ENCODE peak calls at places on chromosomes 13 and 19, in four cellular contexts. One of them, this sample, is unnamed.

GRCh38 chr19:39428309-39429112 is 7.2 kb downstream of the RPS16 start:
- DNase-seq in tibial artery: peak; percentile 81
- DNase-seq in left ventricle myocardium inferior: peak; percentile 74
- DNase-seq in heart right ventricle: peak; percentile 84
- DNase-seq in this sample: no peak

GRCh38 chr19:39156230-39156890 is 30.8 kb downstream of the PAK4 start:
- DNase-seq in heart right ventricle: no peak
- DNase-seq in tibial artery: no peak
- DNase-seq in left ventricle myocardium inferior: no peak
- DNase-seq in this sample: no peak

GRCh38 chr13:39893808-39894207 is 238.3 kb downstream of the COG6 start:
- DNase-seq in heart right ventricle: no peak
- DNase-seq in tibial artery: no peak
- DNase-seq in left ventricle myocardium inferior: no peak
- DNase-seq in this sample: no peak

GRCh38 chr13:46520188-46520587 is 32.8 kb upstream of the LRCH1 start:
- DNase-seq in left ventricle myocardium inferior: no peak
- DNase-seq in heart right ventricle: peak; percentile 20
- DNase-seq in tibial artery: no peak
- DNase-seq in this sample: no peak

GRCh38 chr13:36275190-36276002 is 22.2 kb downstream of the CCDC169 start:
- DNase-seq in left ventricle myocardium inferior: no peak
- DNase-seq in tibial artery: no peak
- DNase-seq in heart right ventricle: peak; percentile 48
- DNase-seq in this sample: no peak

GRCh38 chr13:77048592-77048991 is 21.6 kb upstream of the FBXL3 start:
- DNase-seq in left ventricle myocardium inferior: no peak
- DNase-seq in heart right ventricle: no peak
- DNase-seq in tibial artery: no peak
- DNase-seq in this sample: no peak

GRCh38 chr19:2424686-2425621 is 2.4 kb downstream of the TIMM13 start:
- DNase-seq in tibial artery: no peak
- DNase-seq in heart right ventricle: no peak
- DNase-seq in left ventricle myocardium inferior: peak; percentile 43
- DNase-seq in this sample: no peak

GRCh38 chr13:99677388-99677951 is 176.2 kb downstream of the TM9SF2 start:
- DNase-seq in left ventricle myocardium inferior: no peak
- DNase-seq in heart right ventricle: no peak
- DNase-seq in tibial artery: no peak
- DNase-seq in this sample: no peak

GRCh38 chr13:79485014-79485441 is 4.1 kb downstream of the NDFIP2 start:
- DNase-seq in tibial artery: no peak
- DNase-seq in heart right ventricle: no peak
- DNase-seq in left ventricle myocardium inferior: no peak
- DNase-seq in this sample: no peak

GRCh38 chr19:15187026-15188007 is 13.5 kb downstream of the NOTCH3 start:
- DNase-seq in heart right ventricle: no peak
- DNase-seq in tibial artery: no peak
- DNase-seq in left ventricle myocardium inferior: no peak
- DNase-seq in this sample: no peak

GRCh38 chr19:18112989-18113478 is 15.5 kb downstream of the MAST3 start:
- DNase-seq in heart right ventricle: peak; percentile 83
- DNase-seq in tibial artery: peak; percentile 89
- DNase-seq in left ventricle myocardium inferior: peak; percentile 87
- DNase-seq in this sample: no peak

GRCh38 chr13:109740121-109740520 is 46.3 kb downstream of the IRS2 start:
- DNase-seq in tibial artery: no peak
- DNase-seq in left ventricle myocardium inferior: no peak
- DNase-seq in heart right ventricle: no peak
- DNase-seq in this sample: no peak

GRCh38 chr13:24284876-24285275 is 24.5 kb upstream of the C1QTNF9 start:
- DNase-seq in tibial artery: no peak
- DNase-seq in left ventricle myocardium inferior: no peak
- DNase-seq in heart right ventricle: no peak
- DNase-seq in this sample: no peak

GRCh38 chr13:23754506-23754905 is 134.7 kb downstream of the MIPEP start:
- DNase-seq in heart right ventricle: no peak
- DNase-seq in tibial artery: no peak
- DNase-seq in left ventricle myocardium inferior: no peak
- DNase-seq in this sample: no peak

GRCh38 chr19:32532233-32532632 is 48.8 kb upstream of the PDCD5 start:
- DNase-seq in left ventricle myocardium inferior: no peak
- DNase-seq in heart right ventricle: no peak
- DNase-seq in tibial artery: no peak
- DNase-seq in this sample: no peak

GRCh38 chr13:26656919-26657318 is 99.4 kb downstream of the WASF3 start:
- DNase-seq in heart right ventricle: no peak
- DNase-seq in tibial artery: no peak
- DNase-seq in left ventricle myocardium inferior: no peak
- DNase-seq in this sample: no peak

GRCh38 chr13:58960909-58961308 is 1202.8 kb downstream of the DIAPH3 start:
- DNase-seq in heart right ventricle: no peak
- DNase-seq in tibial artery: no peak
- DNase-seq in left ventricle myocardium inferior: no peak
- DNase-seq in this sample: no peak

GRCh38 chr19:50481351-50482149 is 4.9 kb upstream of the GARIN5A start:
- DNase-seq in heart right ventricle: no peak
- DNase-seq in tibial artery: no peak
- DNase-seq in left ventricle myocardium inferior: no peak
- DNase-seq in this sample: no peak

GRCh38 chr19:35754365-35755139 is 2.3 kb downstream of the HSPB6 start:
- DNase-seq in heart right ventricle: no peak
- DNase-seq in tibial artery: no peak
- DNase-seq in left ventricle myocardium inferior: no peak
- DNase-seq in this sample: no peak

GRCh38 chr13:44710576-44710975 is 134.4 kb upstream of the TSC22D1 start:
- DNase-seq in tibial artery: no peak
- DNase-seq in left ventricle myocardium inferior: no peak
- DNase-seq in heart right ventricle: no peak
- DNase-seq in this sample: no peak

GRCh38 chr13:24119593-24120508 is 40.7 kb upstream of the SPATA13 start:
- DNase-seq in tibial artery: no peak
- DNase-seq in left ventricle myocardium inferior: no peak
- DNase-seq in heart right ventricle: no peak
- DNase-seq in this sample: no peak

GRCh38 chr13:91123456-91124127 is 223.9 kb upstream of the MIR17HG start:
- DNase-seq in tibial artery: no peak
- DNase-seq in left ventricle myocardium inferior: no peak
- DNase-seq in heart right ventricle: no peak
- DNase-seq in this sample: no peak

GRCh38 chr19:15337202-15337601 is 4.9 kb upstream of the BRD4 start:
- DNase-seq in left ventricle myocardium inferior: no peak
- DNase-seq in heart right ventricle: no peak
- DNase-seq in tibial artery: no peak
- DNase-seq in this sample: no peak

GRCh38 chr13:49690990-49691886 is at the start of gene EBPL:
- DNase-seq in left ventricle myocardium inferior: peak; percentile 93
- DNase-seq in heart right ventricle: peak; percentile 93
- DNase-seq in tibial artery: peak; percentile 95
- DNase-seq in this sample: peak; percentile 77

GRCh38 chr19:12801466-12802266 is at the start of the genes PRDX2 and THSD8:
- DNase-seq in heart right ventricle: peak; percentile 76
- DNase-seq in tibial artery: peak; percentile 88
- DNase-seq in left ventricle myocardium inferior: peak; percentile 79
- DNase-seq in this sample: no peak

GRCh38 chr19:16039081-16039480 is 37.2 kb upstream of the TPM4 start:
- DNase-seq in left ventricle myocardium inferior: no peak
- DNase-seq in tibial artery: no peak
- DNase-seq in heart right ventricle: no peak
- DNase-seq in this sample: no peak

GRCh38 chr13:42312817-42313431 is 41.0 kb downstream of the AKAP11 start:
- DNase-seq in heart right ventricle: no peak
- DNase-seq in left ventricle myocardium inferior: no peak
- DNase-seq in tibial artery: no peak
- DNase-seq in this sample: no peak

GRCh38 chr13:38661276-38661675 is 25.6 kb upstream of the FREM2 start:
- DNase-seq in heart right ventricle: no peak
- DNase-seq in left ventricle myocardium inferior: no peak
- DNase-seq in tibial artery: no peak
- DNase-seq in this sample: no peak

GRCh38 chr19:633786-634639 is 676 bp upstream of the POLRMT start:
- DNase-seq in heart right ventricle: no peak
- DNase-seq in left ventricle myocardium inferior: no peak
- DNase-seq in tibial artery: no peak
- DNase-seq in this sample: no peak

GRCh38 chr19:39936020-39936419 is 1.6 kb upstream of the FCGBP start:
- DNase-seq in left ventricle myocardium inferior: no peak
- DNase-seq in tibial artery: no peak
- DNase-seq in heart right ventricle: no peak
- DNase-seq in this sample: no peak

GRCh38 chr19:12649941-12650340 is 16.6 kb downstream of the MAN2B1 start:
- DNase-seq in tibial artery: no peak
- DNase-seq in heart right ventricle: no peak
- DNase-seq in left ventricle myocardium inferior: no peak
- DNase-seq in this sample: no peak

GRCh38 chr19:4108767-4109625 is 14.9 kb downstream of the MAP2K2 start:
- DNase-seq in heart right ventricle: no peak
- DNase-seq in tibial artery: no peak
- DNase-seq in left ventricle myocardium inferior: no peak
- DNase-seq in this sample: no peak

GRCh38 chr19:58346961-58347929 is 6.0 kb downstream of the A1BG start:
- DNase-seq in tibial artery: peak; percentile 79
- DNase-seq in left ventricle myocardium inferior: peak; percentile 60
- DNase-seq in heart right ventricle: peak; percentile 26
- DNase-seq in this sample: no peak

GRCh38 chr19:8302357-8302691 is 5.8 kb downstream of the CD320 start:
- DNase-seq in left ventricle myocardium inferior: peak; percentile 79
- DNase-seq in heart right ventricle: peak; percentile 73
- DNase-seq in tibial artery: peak; percentile 66
- DNase-seq in this sample: no peak

GRCh38 chr19:55486971-55487883 is 1.0 kb upstream of the SSC5D start:
- DNase-seq in tibial artery: peak; percentile 88
- DNase-seq in left ventricle myocardium inferior: peak; percentile 66
- DNase-seq in heart right ventricle: peak; percentile 89
- DNase-seq in this sample: no peak

DNA sequence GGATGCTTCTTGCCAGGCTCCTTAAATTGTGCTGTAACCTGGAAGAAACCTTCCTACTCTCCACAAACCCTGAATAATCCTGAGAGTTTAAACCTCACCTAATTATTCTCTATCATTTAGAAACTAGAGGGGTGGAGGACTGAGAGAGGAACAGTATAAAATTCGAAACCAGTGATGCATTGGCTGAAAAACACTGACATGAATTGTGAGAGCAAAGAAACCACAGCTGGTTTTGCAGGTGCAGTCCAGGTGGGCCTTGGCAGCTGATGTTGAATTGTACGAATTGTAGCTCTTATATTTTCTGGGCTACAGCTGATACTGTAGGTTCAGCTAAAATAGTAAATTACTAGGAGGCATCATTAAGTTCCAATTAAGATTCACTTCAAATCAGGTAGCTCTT is 227.0 kb upstream of the SLITRK5 start:
- DNase-seq in tibial artery: no peak
- DNase-seq in left ventricle myocardium inferior: no peak
- DNase-seq in heart right ventricle: no peak
- DNase-seq in this sample: no peak
- H3K4me3 ChIP-seq in tibial artery: no peak overlapping the region
- H3K4me3 ChIP-seq in left ventricle myocardium inferior: no peak overlapping the region
- H3K4me3 ChIP-seq in heart right ventricle: no peak overlapping the region
- H3K4me3 ChIP-seq in this sample: no peak overlapping the region

DNA sequence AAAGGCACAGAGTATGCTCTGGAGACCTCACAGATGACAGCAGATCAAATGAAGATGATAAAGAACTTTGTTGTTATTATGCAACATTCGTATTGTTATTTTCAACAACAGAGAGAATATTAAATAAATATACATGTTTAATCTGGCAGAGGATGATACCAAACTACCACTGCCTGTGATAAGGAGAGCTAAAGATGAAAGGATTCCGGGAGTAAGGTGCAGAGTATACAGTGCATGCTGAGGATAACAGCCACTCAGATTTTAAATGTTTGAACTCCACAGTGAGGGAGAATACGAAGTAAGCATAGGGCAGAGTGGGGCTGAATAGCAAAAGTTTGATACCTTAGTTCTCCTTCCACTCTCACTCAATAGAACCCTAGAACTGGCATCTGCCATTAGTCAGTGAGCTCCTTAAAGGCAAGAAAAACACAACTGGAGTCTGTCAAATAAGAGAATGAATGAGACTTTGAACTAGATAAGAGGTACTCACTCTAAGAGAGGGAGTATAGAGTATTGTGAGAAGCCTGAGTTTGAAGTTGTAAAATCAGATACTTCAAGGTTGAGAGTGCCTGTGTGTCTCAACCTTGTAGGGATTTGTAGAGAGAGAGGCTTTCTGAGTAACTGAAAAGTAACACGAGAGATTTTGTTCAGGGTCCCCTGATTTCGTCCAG is 78.5 kb downstream of the STARD13 start:
- DNase-seq in tibial artery: no peak
- DNase-seq in heart right ventricle: no peak
- DNase-seq in left ventricle myocardium inferior: no peak
- DNase-seq in this sample: no peak
- H3K4me1 ChIP-seq in tibial artery: peaks cover 26% of the 10 kb centered on the region
- H3K4me1 ChIP-seq in heart right ventricle: peaks cover 56% of the 10 kb centered on the region
- H3K4me1 ChIP-seq in left ventricle myocardium inferior: peaks cover 72% of the 10 kb centered on the region
- H3K4me1 ChIP-seq in this sample: peaks cover 16% of the 10 kb centered on the region

DNA sequence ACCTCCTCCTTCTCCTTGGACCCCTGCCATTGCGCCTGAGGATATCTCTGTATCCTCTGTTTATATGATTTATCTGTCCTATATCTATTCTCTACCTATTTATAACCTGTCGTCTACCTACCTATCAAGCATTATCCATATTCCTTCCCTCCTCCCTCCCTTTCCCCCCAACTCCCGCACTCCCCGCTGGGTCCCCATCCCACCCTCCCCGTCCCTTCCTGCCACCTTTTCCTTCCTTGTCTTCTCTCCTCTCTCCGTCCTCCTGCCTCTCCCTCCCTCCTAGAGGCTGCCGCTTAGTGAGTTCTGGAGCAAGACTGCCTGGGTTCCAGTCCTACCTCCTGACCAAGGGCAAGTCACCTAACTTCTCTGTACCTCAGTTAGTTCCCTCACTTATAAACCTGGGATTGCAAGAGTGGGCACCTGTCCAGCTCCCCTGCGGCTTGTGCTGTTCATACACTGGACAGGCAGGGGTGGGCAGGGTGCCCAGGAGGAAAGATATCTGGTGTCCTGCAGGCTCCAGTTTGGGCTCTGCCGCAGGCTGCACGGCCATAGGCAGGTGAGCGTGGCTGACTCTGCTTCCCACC is 16.1 kb downstream of the TTYH1 start:
- DNase-seq in left ventricle myocardium inferior: peak; percentile 56
- DNase-seq in heart right ventricle: no peak
- DNase-seq in tibial artery: no peak
- DNase-seq in this sample: no peak
- H3K4me3 ChIP-seq in left ventricle myocardium inferior: peak overlapping the region; percentile 51
- H3K4me3 ChIP-seq in heart right ventricle: peak overlapping the region; percentile 46
- H3K4me3 ChIP-seq in tibial artery: no peak overlapping the region
- H3K4me3 ChIP-seq in this sample: no peak overlapping the region

GRCh38 chr19:47839411-47839810 is 17.7 kb downstream of the CRX start:
- DNase-seq in heart right ventricle: no peak
- DNase-seq in left ventricle myocardium inferior: no peak
- DNase-seq in tibial artery: no peak
- DNase-seq in this sample: no peak

GRCh38 chr19:47848425-47848824 is 10.6 kb upstream of the TPRX2 start:
- DNase-seq in tibial artery: no peak
- DNase-seq in left ventricle myocardium inferior: no peak
- DNase-seq in heart right ventricle: no peak
- DNase-seq in this sample: no peak

GRCh38 chr19:47839913-47840312 is 18.2 kb downstream of the CRX start:
- DNase-seq in heart right ventricle: no peak
- DNase-seq in left ventricle myocardium inferior: no peak
- DNase-seq in tibial artery: no peak
- DNase-seq in this sample: no peak

GRCh38 chr19:47842941-47843340 is 16.1 kb upstream of the TPRX2 start:
- DNase-seq in tibial artery: no peak
- DNase-seq in left ventricle myocardium inferior: no peak
- DNase-seq in heart right ventricle: no peak
- DNase-seq in this sample: no peak
- H3K4me1 ChIP-seq in tibial artery: no peaks in the 10 kb centered on the region
- H3K4me1 ChIP-seq in left ventricle myocardium inferior: no peaks in the 10 kb centered on the region
- H3K4me1 ChIP-seq in heart right ventricle: no peaks in the 10 kb centered on the region
- H3K4me1 ChIP-seq in this sample: no peaks in the 10 kb centered on the region